ENCODE peak calls at places on chromosome 22, in five cellular contexts. C is effector memory CD4-positive, alpha-beta T cell; Y is pancreas; W is AG09319; Z is NCI-H345. O is an unnamed sample.

GRCh38 chr22:19870153-19871022 is 15.7 kb upstream of the GNB1L start:
- DNase-seq in Y (no peak), C (no peak), W (no peak), Z (no peak), O (peak; percentile 32)

GRCh38 chr22:50717709-50718351 is 20.2 kb upstream of the ACR start:
- DNase-seq in W (no peak), Z (no peak), C (no peak), Y (no peak), O (no peak)

GRCh38 chr22:20029550-20030225 is 8.8 kb downstream of the TANGO2 start:
- DNase-seq in W (no peak), Z (no peak), Y (no peak), C (no peak), O (no peak)

GRCh38 chr22:41603873-41604332 is 14.3 kb upstream of the PMM1 start:
- DNase-seq in Y (no peak), C (peak; percentile 64), W (no peak), Z (no peak), O (no peak)

GRCh38 chr22:32926600-32926999 is 125.1 kb downstream of the TIMP3 start:
- DNase-seq in Y (no peak), C (no peak), W (no peak), Z (no peak), O (peak; percentile 53)

GRCh38 chr22:24181088-24181995 is at the start of gene SUSD2:
- DNase-seq in Z (no peak), W (no peak), Y (no peak), C (no peak), O (peak; percentile 87)

GRCh38 chr22:20549232-20549841 is 41.9 kb downstream of the MED15 start:
- DNase-seq in Y (no peak), Z (no peak), W (no peak), C (peak; percentile 60), O (peak; percentile 51)

GRCh38 chr22:42269407-42270177 is 861 bp downstream of the TCF20 start:
- DNase-seq in Y (peak; percentile 76), C (peak; percentile 58), Z (peak; percentile 34), W (no peak), O (peak; percentile 93)

GRCh38 chr22:37802310-37803194 is 5.2 kb upstream of the GCAT start:
- DNase-seq in Y (peak; percentile 66), Z (peak; percentile 64), C (no peak), W (no peak), O (peak; percentile 95)

GRCh38 chr22:48605856-48606255 is 1221.8 kb downstream of the BRD1 start:
- DNase-seq in W (no peak), C (no peak), Z (peak; percentile 49), Y (peak; percentile 16), O (no peak)